ENCODE peak calls at places on chromosome 11, in ten cellular contexts. One of them, this sample, is unnamed.

GRCh38 chr11:123544631-123545375 is 109.6 kb downstream of the SCN3B start:
- DNase-seq in skeletal muscle cell: no peak
- DNase-seq in PC-3: no peak
- DNase-seq in fibroblast of the aortic adventitia: no peak
- DNase-seq in GM12865: no peak
- DNase-seq in BJ: no peak
- DNase-seq in fibroblast of lung: no peak
- DNase-seq in mucosa of descending colon: no peak
- DNase-seq in Karpas-422: no peak
- DNase-seq in cardiac muscle cell: no peak
- DNase-seq in this sample: no peak

GRCh38 chr11:67615455-67616430 is 9.0 kb downstream of the NDUFV1 start:
- DNase-seq in skeletal muscle cell: no peak
- DNase-seq in PC-3: peak
- DNase-seq in fibroblast of the aortic adventitia: no peak
- DNase-seq in GM12865: peak
- DNase-seq in BJ: no peak
- DNase-seq in fibroblast of lung: no peak
- DNase-seq in mucosa of descending colon: peak
- DNase-seq in Karpas-422: peak
- DNase-seq in cardiac muscle cell: peak
- DNase-seq in this sample: peak

GRCh38 chr11:83336993-83337392 is 50.8 kb upstream of the CCDC90B start:
- DNase-seq in skeletal muscle cell: no peak
- DNase-seq in PC-3: no peak
- DNase-seq in fibroblast of the aortic adventitia: no peak
- DNase-seq in GM12865: no peak
- DNase-seq in BJ: no peak
- DNase-seq in fibroblast of lung: no peak
- DNase-seq in mucosa of descending colon: no peak
- DNase-seq in Karpas-422: no peak
- DNase-seq in cardiac muscle cell: no peak
- DNase-seq in this sample: no peak

GRCh38 chr11:65471410-65471762 is 27.5 kb upstream of the MALAT1 start:
- DNase-seq in skeletal muscle cell: no peak
- DNase-seq in PC-3: peak
- DNase-seq in fibroblast of the aortic adventitia: peak
- DNase-seq in GM12865: peak
- DNase-seq in BJ: no peak
- DNase-seq in fibroblast of lung: peak
- DNase-seq in mucosa of descending colon: peak
- DNase-seq in Karpas-422: peak
- DNase-seq in cardiac muscle cell: peak
- DNase-seq in this sample: peak

GRCh38 chr11:90222459-90223247 is at the start of gene CHORDC1:
- DNase-seq in skeletal muscle cell: peak
- DNase-seq in PC-3: peak
- DNase-seq in fibroblast of the aortic adventitia: peak
- DNase-seq in GM12865: peak
- DNase-seq in BJ: peak
- DNase-seq in fibroblast of lung: peak
- DNase-seq in mucosa of descending colon: peak
- DNase-seq in Karpas-422: peak
- DNase-seq in cardiac muscle cell: peak
- DNase-seq in this sample: peak

GRCh38 chr11:43359432-43359818 is 705 bp downstream of the TTC17 start:
- DNase-seq in skeletal muscle cell: no peak
- DNase-seq in PC-3: peak
- DNase-seq in fibroblast of the aortic adventitia: peak
- DNase-seq in GM12865: peak
- DNase-seq in BJ: no peak
- DNase-seq in fibroblast of lung: peak
- DNase-seq in mucosa of descending colon: no peak
- DNase-seq in Karpas-422: peak
- DNase-seq in cardiac muscle cell: peak
- DNase-seq in this sample: no peak

GRCh38 chr11:66548774-66549630 is 2.3 kb downstream of the ACTN3 start:
- DNase-seq in skeletal muscle cell: no peak
- DNase-seq in PC-3: no peak
- DNase-seq in fibroblast of the aortic adventitia: no peak
- DNase-seq in GM12865: no peak
- DNase-seq in BJ: no peak
- DNase-seq in fibroblast of lung: no peak
- DNase-seq in mucosa of descending colon: no peak
- DNase-seq in Karpas-422: no peak
- DNase-seq in cardiac muscle cell: no peak
- DNase-seq in this sample: no peak

GRCh38 chr11:122348658-122349451 is 232.8 kb upstream of the BLID start:
- DNase-seq in skeletal muscle cell: no peak
- DNase-seq in PC-3: no peak
- DNase-seq in fibroblast of the aortic adventitia: no peak
- DNase-seq in GM12865: no peak
- DNase-seq in BJ: no peak
- DNase-seq in fibroblast of lung: no peak
- DNase-seq in mucosa of descending colon: no peak
- DNase-seq in Karpas-422: no peak
- DNase-seq in cardiac muscle cell: peak
- DNase-seq in this sample: no peak

GRCh38 chr11:72975778-72976520 is 161.7 kb downstream of the ATG16L2 start:
- DNase-seq in skeletal muscle cell: peak
- DNase-seq in PC-3: peak
- DNase-seq in fibroblast of the aortic adventitia: peak
- DNase-seq in GM12865: no peak
- DNase-seq in BJ: peak
- DNase-seq in fibroblast of lung: peak
- DNase-seq in mucosa of descending colon: no peak
- DNase-seq in Karpas-422: no peak
- DNase-seq in cardiac muscle cell: no peak
- DNase-seq in this sample: peak

GRCh38 chr11:115501895-115502589 is 2.2 kb downstream of the CADM1 start:
- DNase-seq in skeletal muscle cell: no peak
- DNase-seq in PC-3: no peak
- DNase-seq in fibroblast of the aortic adventitia: no peak
- DNase-seq in GM12865: peak
- DNase-seq in BJ: no peak
- DNase-seq in fibroblast of lung: peak
- DNase-seq in mucosa of descending colon: no peak
- DNase-seq in Karpas-422: no peak
- DNase-seq in cardiac muscle cell: peak
- DNase-seq in this sample: peak

GRCh38 chr11:105789579-105789978 is 179.7 kb downstream of the GRIA4 start:
- DNase-seq in skeletal muscle cell: no peak
- DNase-seq in PC-3: no peak
- DNase-seq in fibroblast of the aortic adventitia: no peak
- DNase-seq in GM12865: no peak
- DNase-seq in BJ: no peak
- DNase-seq in fibroblast of lung: no peak
- DNase-seq in mucosa of descending colon: no peak
- DNase-seq in Karpas-422: no peak
- DNase-seq in cardiac muscle cell: no peak
- DNase-seq in this sample: no peak

GRCh38 chr11:111823131-111823530 is 48.2 kb downstream of the ALG9 start:
- DNase-seq in skeletal muscle cell: no peak
- DNase-seq in PC-3: no peak
- DNase-seq in fibroblast of the aortic adventitia: no peak
- DNase-seq in GM12865: no peak
- DNase-seq in BJ: no peak
- DNase-seq in fibroblast of lung: no peak
- DNase-seq in mucosa of descending colon: no peak
- DNase-seq in Karpas-422: peak
- DNase-seq in cardiac muscle cell: no peak
- DNase-seq in this sample: no peak

GRCh38 chr11:117915672-117916235 is 13.4 kb downstream of the TMPRSS13 start:
- DNase-seq in skeletal muscle cell: no peak
- DNase-seq in PC-3: no peak
- DNase-seq in fibroblast of the aortic adventitia: no peak
- DNase-seq in GM12865: no peak
- DNase-seq in BJ: no peak
- DNase-seq in fibroblast of lung: no peak
- DNase-seq in mucosa of descending colon: no peak
- DNase-seq in Karpas-422: no peak
- DNase-seq in cardiac muscle cell: no peak
- DNase-seq in this sample: no peak

DNA sequence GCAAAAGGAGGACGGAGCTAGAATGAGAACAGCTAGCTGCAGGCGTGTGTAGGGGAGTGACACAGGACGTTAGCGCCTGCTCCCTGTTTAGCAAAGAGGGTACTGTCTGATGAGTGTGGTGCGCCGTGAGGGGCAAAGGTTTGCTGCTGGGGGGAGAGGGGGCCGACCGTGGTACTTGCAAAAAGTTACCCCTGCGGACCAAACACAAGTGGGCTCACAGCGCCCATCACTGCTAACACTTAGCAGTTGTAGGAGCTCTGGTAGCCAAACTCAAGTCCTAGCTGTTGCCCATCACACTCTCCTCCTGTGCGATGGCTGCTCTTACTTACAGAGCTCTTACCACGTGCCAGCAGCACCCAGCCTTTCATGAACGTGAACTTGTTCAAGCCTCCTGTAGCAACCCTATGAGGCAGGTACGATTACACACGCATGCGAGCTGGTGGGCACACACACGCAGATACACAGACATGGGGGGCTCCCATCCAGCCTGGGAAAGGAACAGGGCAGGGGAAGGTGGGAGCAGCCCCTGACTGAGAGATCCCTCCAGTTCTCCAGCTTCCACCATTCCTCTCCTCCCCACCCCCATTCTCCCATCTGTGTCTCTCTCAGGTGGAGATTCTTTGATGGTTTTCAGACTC is 37.5 kb upstream of the WNT11 start:
- DNase-seq in skeletal muscle cell: no peak
- DNase-seq in PC-3: no peak
- DNase-seq in fibroblast of the aortic adventitia: no peak
- DNase-seq in GM12865: no peak
- DNase-seq in BJ: no peak
- DNase-seq in fibroblast of lung: no peak
- DNase-seq in mucosa of descending colon: no peak
- DNase-seq in Karpas-422: no peak
- DNase-seq in cardiac muscle cell: no peak
- DNase-seq in this sample: no peak
- H3K4me3 ChIP-seq in skeletal muscle cell: no peak
- H3K4me3 ChIP-seq in PC-3: no peak
- H3K4me3 ChIP-seq in fibroblast of the aortic adventitia: no peak
- H3K4me3 ChIP-seq in GM12865: no peak
- H3K4me3 ChIP-seq in BJ: no peak
- H3K4me3 ChIP-seq in fibroblast of lung: no peak
- H3K4me3 ChIP-seq in mucosa of descending colon: no peak
- H3K4me3 ChIP-seq in Karpas-422: no peak
- H3K4me3 ChIP-seq in cardiac muscle cell: no peak
- H3K4me3 ChIP-seq in this sample: no peak

GRCh38 chr11:125112235-125112604 is 794 bp upstream of the TMEM218 start:
- DNase-seq in skeletal muscle cell: no peak
- DNase-seq in PC-3: no peak
- DNase-seq in fibroblast of the aortic adventitia: no peak
- DNase-seq in GM12865: no peak
- DNase-seq in BJ: no peak
- DNase-seq in fibroblast of lung: no peak
- DNase-seq in mucosa of descending colon: no peak
- DNase-seq in Karpas-422: no peak
- DNase-seq in cardiac muscle cell: no peak
- DNase-seq in this sample: no peak
- H3K4me3 ChIP-seq in skeletal muscle cell: peak
- H3K4me3 ChIP-seq in PC-3: peak
- H3K4me3 ChIP-seq in fibroblast of the aortic adventitia: peak
- H3K4me3 ChIP-seq in GM12865: peak
- H3K4me3 ChIP-seq in BJ: peak
- H3K4me3 ChIP-seq in fibroblast of lung: peak
- H3K4me3 ChIP-seq in mucosa of descending colon: no peak
- H3K4me3 ChIP-seq in Karpas-422: peak
- H3K4me3 ChIP-seq in cardiac muscle cell: peak
- H3K4me3 ChIP-seq in this sample: peak

GRCh38 chr11:85414175-85414574 is 213.0 kb downstream of the DLG2 start:
- DNase-seq in skeletal muscle cell: no peak
- DNase-seq in PC-3: no peak
- DNase-seq in fibroblast of the aortic adventitia: no peak
- DNase-seq in GM12865: no peak
- DNase-seq in BJ: no peak
- DNase-seq in fibroblast of lung: no peak
- DNase-seq in mucosa of descending colon: no peak
- DNase-seq in Karpas-422: no peak
- DNase-seq in cardiac muscle cell: no peak
- DNase-seq in this sample: no peak
- H3K4me3 ChIP-seq in skeletal muscle cell: no peak
- H3K4me3 ChIP-seq in PC-3: no peak
- H3K4me3 ChIP-seq in fibroblast of the aortic adventitia: no peak
- H3K4me3 ChIP-seq in GM12865: no peak
- H3K4me3 ChIP-seq in BJ: no peak
- H3K4me3 ChIP-seq in fibroblast of lung: no peak
- H3K4me3 ChIP-seq in mucosa of descending colon: no peak
- H3K4me3 ChIP-seq in Karpas-422: no peak
- H3K4me3 ChIP-seq in cardiac muscle cell: no peak
- H3K4me3 ChIP-seq in this sample: no peak

GRCh38 chr11:20669833-20670684 is 673 bp downstream of the NELL1 start:
- DNase-seq in skeletal muscle cell: no peak
- DNase-seq in PC-3: no peak
- DNase-seq in fibroblast of the aortic adventitia: no peak
- DNase-seq in GM12865: no peak
- DNase-seq in BJ: no peak
- DNase-seq in fibroblast of lung: no peak
- DNase-seq in mucosa of descending colon: no peak
- DNase-seq in Karpas-422: no peak
- DNase-seq in cardiac muscle cell: peak
- DNase-seq in this sample: no peak

GRCh38 chr11:20671856-20672546 is 2.6 kb downstream of the NELL1 start:
- DNase-seq in skeletal muscle cell: no peak
- DNase-seq in PC-3: peak
- DNase-seq in fibroblast of the aortic adventitia: no peak
- DNase-seq in GM12865: no peak
- DNase-seq in BJ: no peak
- DNase-seq in fibroblast of lung: no peak
- DNase-seq in mucosa of descending colon: no peak
- DNase-seq in Karpas-422: no peak
- DNase-seq in cardiac muscle cell: peak
- DNase-seq in this sample: peak

GRCh38 chr11:20668844-20669832 is at the start of gene NELL1:
- DNase-seq in skeletal muscle cell: no peak
- DNase-seq in PC-3: no peak
- DNase-seq in fibroblast of the aortic adventitia: no peak
- DNase-seq in GM12865: no peak
- DNase-seq in BJ: no peak
- DNase-seq in fibroblast of lung: no peak
- DNase-seq in mucosa of descending colon: peak
- DNase-seq in Karpas-422: no peak
- DNase-seq in cardiac muscle cell: peak
- DNase-seq in this sample: no peak

GRCh38 chr11:20670932-20671403 is 1.6 kb downstream of the NELL1 start:
- DNase-seq in skeletal muscle cell: no peak
- DNase-seq in PC-3: no peak
- DNase-seq in fibroblast of the aortic adventitia: no peak
- DNase-seq in GM12865: no peak
- DNase-seq in BJ: no peak
- DNase-seq in fibroblast of lung: no peak
- DNase-seq in mucosa of descending colon: no peak
- DNase-seq in Karpas-422: no peak
- DNase-seq in cardiac muscle cell: no peak
- DNase-seq in this sample: peak

DNA sequence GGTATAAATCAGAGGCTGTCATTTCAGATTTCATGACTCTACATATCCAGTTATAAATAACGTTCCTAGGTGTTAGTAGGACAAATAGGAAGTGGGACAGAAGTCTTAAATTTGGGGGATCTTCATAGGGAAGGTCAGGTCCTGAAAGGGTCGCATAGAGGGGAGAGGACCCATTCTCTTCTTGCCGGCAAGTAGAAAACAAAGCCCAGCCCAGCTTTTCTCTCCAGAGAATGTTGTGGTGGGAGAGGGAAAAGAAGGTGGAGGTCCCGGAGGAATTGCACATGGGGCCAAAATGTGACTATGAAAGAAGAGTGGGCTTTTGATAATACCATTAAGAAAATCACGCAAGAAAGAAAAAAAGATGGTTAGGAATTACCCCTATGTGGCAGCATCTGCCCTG is 976 bp upstream of the NELL1 start:
- DNase-seq in skeletal muscle cell: no peak
- DNase-seq in PC-3: no peak
- DNase-seq in fibroblast of the aortic adventitia: no peak
- DNase-seq in GM12865: no peak
- DNase-seq in BJ: no peak
- DNase-seq in fibroblast of lung: no peak
- DNase-seq in mucosa of descending colon: no peak
- DNase-seq in Karpas-422: no peak
- DNase-seq in cardiac muscle cell: no peak
- DNase-seq in this sample: no peak
- H3K4me3 ChIP-seq in skeletal muscle cell: no peak
- H3K4me3 ChIP-seq in PC-3: no peak
- H3K4me3 ChIP-seq in fibroblast of the aortic adventitia: no peak
- H3K4me3 ChIP-seq in GM12865: no peak
- H3K4me3 ChIP-seq in BJ: no peak
- H3K4me3 ChIP-seq in fibroblast of lung: no peak
- H3K4me3 ChIP-seq in mucosa of descending colon: no peak
- H3K4me3 ChIP-seq in Karpas-422: no peak
- H3K4me3 ChIP-seq in cardiac muscle cell: no peak
- H3K4me3 ChIP-seq in this sample: no peak